ENCODE peak calls at places on chromosome 22, in five cellular contexts. U, K, P, X and G are unnamed samples.

GRCh38 chr22:24810043-24810749 is 4.2 kb downstream of the SGSM1 start:
- DNase-seq in U (no peak), K (no peak), P (no peak), X (no peak), G (no peak)

GRCh38 chr22:30964858-30965257 is 3.7 kb downstream of the MORC2 start:
- DNase-seq in U (no peak), K (no peak), P (no peak), X (no peak), G (no peak)

GRCh38 chr22:17792289-17792688 is 18.0 kb upstream of the BID start:
- DNase-seq in U (no peak), K (no peak), P (no peak), X (no peak), G (no peak)

GRCh38 chr22:46175631-46176030 is 25.3 kb downstream of the PPARA start:
- DNase-seq in U (peak), K (no peak), P (peak), X (no peak), G (peak)

GRCh38 chr22:47690586-47690985 is 928.1 kb downstream of the TBC1D22A start:
- DNase-seq in U (no peak), K (no peak), P (no peak), X (no peak), G (no peak)

GRCh38 chr22:31442768-31443489 is 43.5 kb downstream of the DRG1 start:
- DNase-seq in U (no peak), K (no peak), P (no peak), X (no peak), G (no peak)

GRCh38 chr22:24230911-24231656 is 13.8 kb downstream of the GGT5 start:
- DNase-seq in U (peak), K (peak), P (no peak), X (peak), G (no peak)

GRCh38 chr22:31977141-31977781 is 32.9 kb downstream of the YWHAH start:
- DNase-seq in U (peak), K (peak), P (no peak), X (peak), G (peak)

GRCh38 chr22:46681010-46681409 is 57.0 kb downstream of the CERK start:
- DNase-seq in U (no peak), K (no peak), P (no peak), X (no peak), G (no peak)

GRCh38 chr22:33835196-33835788 is 85.0 kb downstream of the LARGE1 start:
- DNase-seq in U (no peak), K (no peak), P (no peak), X (no peak), G (no peak)

GRCh38 chr22:50544078-50544745 is 1.5 kb upstream of the KLHDC7B start:
- DNase-seq in U (peak), K (peak), P (no peak), X (peak), G (peak)

GRCh38 chr22:49209452-49210195 is 618.0 kb downstream of the BRD1 start:
- DNase-seq in U (peak), K (no peak), P (no peak), X (peak), G (no peak)

GRCh38 chr22:45869448-45869847 is 107.5 kb downstream of the WNT7B start:
- DNase-seq in U (no peak), K (no peak), P (no peak), X (no peak), G (no peak)

GRCh38 chr22:46033256-46034200 is 56.6 kb upstream of the WNT7B start:
- DNase-seq in U (no peak), K (no peak), P (no peak), X (no peak), G (peak)

GRCh38 chr22:30196867-30197336 is 49.7 kb downstream of the LIF start:
- DNase-seq in U (peak), K (no peak), P (no peak), X (no peak), G (no peak)

GRCh38 chr22:41863472-41863871 is 30.6 kb downstream of the SREBF2 start:
- DNase-seq in U (no peak), K (no peak), P (no peak), X (no peak), G (peak)

GRCh38 chr22:29049655-29050263 is 11.9 kb downstream of the C22orf31 start:
- DNase-seq in U (no peak), K (no peak), P (no peak), X (no peak), G (no peak)

GRCh38 chr22:47374273-47374771 is 611.9 kb downstream of the TBC1D22A start:
- DNase-seq in U (no peak), K (no peak), P (no peak), X (peak), G (no peak)

GRCh38 chr22:41367680-41368542 is 13.8 kb upstream of the TEF start:
- DNase-seq in U (no peak), K (peak), P (no peak), X (peak), G (peak)

GRCh38 chr22:33255781-33256180 is 197.6 kb upstream of the SYN3 start:
- DNase-seq in U (no peak), K (no peak), P (no peak), X (no peak), G (no peak)

GRCh38 chr22:49936018-49936972 is 17.9 kb downstream of the CRELD2 start:
- DNase-seq in U (peak), K (peak), P (no peak), X (peak), G (peak)

GRCh38 chr22:27801616-27802388 is at the start of gene MN1:
- DNase-seq in U (peak), K (no peak), P (no peak), X (no peak), G (peak)

GRCh38 chr22:45484742-45485141 is 17.9 kb upstream of the FBLN1 start:
- DNase-seq in U (no peak), K (no peak), P (no peak), X (no peak), G (no peak)

GRCh38 chr22:28799834-28800307 is 498 bp downstream of the XBP1 start:
- DNase-seq in U (peak), K (peak), P (no peak), X (peak), G (peak)

GRCh38 chr22:46803936-46804335 is 41.5 kb downstream of the TBC1D22A start:
- DNase-seq in U (no peak), K (no peak), P (no peak), X (peak), G (no peak)

GRCh38 chr22:25331050-25331449 is 111.6 kb downstream of the CRYBB2 start:
- DNase-seq in U (no peak), K (no peak), P (no peak), X (no peak), G (no peak)

GRCh38 chr22:30210235-30210831 is 36.2 kb downstream of the LIF start:
- DNase-seq in U (no peak), K (peak), P (no peak), X (peak), G (peak)

GRCh38 chr22:24894998-24895397 is 51.5 kb downstream of the LHFPL7 start:
- DNase-seq in U (peak), K (peak), P (no peak), X (peak), G (peak)

GRCh38 chr22:17112491-17113042 is 8.6 kb downstream of the TMEM121B start:
- DNase-seq in U (no peak), K (no peak), P (no peak), X (no peak), G (no peak)

GRCh38 chr22:47034905-47035419 is 272.5 kb downstream of the TBC1D22A start:
- DNase-seq in U (no peak), K (no peak), P (no peak), X (peak), G (no peak)

GRCh38 chr22:30591588-30592359 is at the start of gene PES1:
- DNase-seq in U (peak), K (peak), P (peak), X (peak), G (peak)

GRCh38 chr22:46315976-46316375 is 19.3 kb downstream of the GTSE1 start:
- DNase-seq in U (no peak), K (no peak), P (no peak), X (no peak), G (no peak)

GRCh38 chr22:44746061-44746789 is 6.2 kb upstream of the ARHGAP8 start:
- DNase-seq in U (no peak), K (no peak), P (no peak), X (no peak), G (no peak)

GRCh38 chr22:17734197-17734596 is 40.1 kb downstream of the BID start:
- DNase-seq in U (no peak), K (no peak), P (peak), X (no peak), G (peak)

GRCh38 chr22:45317551-45318167 is 7.9 kb downstream of the FAM118A start:
- DNase-seq in U (peak), K (no peak), P (no peak), X (no peak), G (peak)

GRCh38 chr22:31044262-31044861 is 36.8 kb upstream of the SMTN start:
- DNase-seq in U (no peak), K (peak), P (no peak), X (no peak), G (peak)

GRCh38 chr22:47111626-47112373 is 349.4 kb downstream of the TBC1D22A start:
- DNase-seq in U (no peak), K (no peak), P (no peak), X (no peak), G (no peak)

GRCh38 chr22:39519681-39520053 is 695 bp upstream of the ATF4 start:
- DNase-seq in U (no peak), K (peak), P (no peak), X (peak), G (no peak)
- TF ChIP-seq CTCF in U (peak), K (no peak), P (peak), X (peak), G (no peak)

GRCh38 chr22:35071784-35072183 is 5.8 kb downstream of the ISX start:
- DNase-seq in U (no peak), K (no peak), P (no peak), X (no peak), G (no peak)
- TF ChIP-seq CTCF in U (no peak), K (no peak), P (no peak), X (no peak), G (no peak)

GRCh38 chr22:26756675-26757293 is 99.4 kb downstream of the MIAT start:
- DNase-seq in U (peak), K (peak), P (no peak), X (no peak), G (peak)
- TF ChIP-seq CTCF in U (peak), K (peak), P (peak), X (peak), G (peak)

GRCh38 chr22:43485717-43486116 is 73.9 kb downstream of the MPPED1 start:
- DNase-seq in U (no peak), K (no peak), P (no peak), X (no peak), G (no peak)
- TF ChIP-seq CTCF in U (no peak), K (no peak), P (no peak), X (no peak), G (no peak)

GRCh38 chr22:34993548-34993947 is 72.4 kb upstream of the ISX start:
- DNase-seq in U (no peak), K (no peak), P (no peak), X (no peak), G (no peak)

GRCh38 chr22:34997921-34998320 is 68.0 kb upstream of the ISX start:
- DNase-seq in U (no peak), K (no peak), P (no peak), X (no peak), G (no peak)

GRCh38 chr22:34992672-34993071 is 73.3 kb upstream of the ISX start:
- DNase-seq in U (no peak), K (no peak), P (no peak), X (no peak), G (no peak)
- TF ChIP-seq CTCF in U (no peak), K (no peak), P (no peak), X (no peak), G (no peak)

GRCh38 chr22:20016734-20017621 is at the start of gene ARVCF:
- DNase-seq in U (peak), K (peak), P (peak), X (peak), G (peak)
- TF ChIP-seq CTCF in U (no peak), K (no peak), P (no peak), X (peak), G (no peak)

GRCh38 chr22:37571258-37571991 is 8.5 kb downstream of the LGALS2 start:
- DNase-seq in U (no peak), K (peak), P (no peak), X (no peak), G (no peak)
- TF ChIP-seq CTCF in U (no peak), K (no peak), P (peak), X (no peak), G (no peak)

GRCh38 chr22:36143066-36143815 is 17.3 kb downstream of the APOL3 start:
- DNase-seq in U (no peak), K (no peak), P (no peak), X (peak), G (no peak)
- TF ChIP-seq CTCF in U (no peak), K (no peak), P (no peak), X (no peak), G (no peak)

GRCh38 chr22:26436903-26437515 is 7.9 kb downstream of the ASPHD2 start:
- DNase-seq in U (no peak), K (peak), P (no peak), X (no peak), G (no peak)

GRCh38 chr22:26433805-26434204 is 4.7 kb downstream of the ASPHD2 start:
- DNase-seq in U (no peak), K (no peak), P (no peak), X (no peak), G (no peak)

GRCh38 chr22:26438006-26438405 is 8.9 kb downstream of the ASPHD2 start:
- DNase-seq in U (no peak), K (no peak), P (no peak), X (no peak), G (no peak)

GRCh38 chr22:26432619-26433311 is 3.7 kb downstream of the ASPHD2 start:
- DNase-seq in U (no peak), K (no peak), P (no peak), X (no peak), G (no peak)

GRCh38 chr22:26435327-26436093 is 6.5 kb downstream of the ASPHD2 start:
- DNase-seq in U (no peak), K (no peak), P (no peak), X (no peak), G (no peak)
- TF ChIP-seq CTCF in U (no peak), K (no peak), P (no peak), X (no peak), G (no peak)

GRCh38 chr22:37674951-37675929 is at the start of gene LGALS1:
- DNase-seq in U (peak), K (peak), P (peak), X (peak), G (peak)
- TF ChIP-seq CTCF in U (no peak), K (no peak), P (no peak), X (peak), G (peak)